ENCODE peak calls at places on chromosomes 3 and 15, in seven cellular contexts. L is body of pancreas; N is CD8-positive, alpha-beta memory T cell; C is fibroblast of mammary gland; Y is Right ventricle myocardium superior; F is cardiac fibroblast; J is cerebellar nuclear complex. E is an unnamed sample.

GRCh38 chr3:11060500-11061251 is 68.1 kb downstream of the SLC6A1 start:
- DNase-seq in N (peak; percentile 13), J (no peak), L (peak; percentile 69), F (peak; percentile 73), C (peak; percentile 65), Y (peak; percentile 77), E (peak; percentile 19)

GRCh38 chr3:155462672-155463071 is 169.2 kb upstream of the STRIT1 start:
- DNase-seq in J (no peak), Y (no peak), F (no peak), L (no peak), C (no peak), N (no peak), E (no peak)

GRCh38 chr15:75840659-75841058 is 2.6 kb upstream of the UBE2Q2 start:
- DNase-seq in F (peak; percentile 87), N (no peak), C (peak; percentile 81), J (no peak), Y (no peak), L (peak; percentile 31), E (no peak)

GRCh38 chr3:81998139-81998755 is 236.8 kb upstream of the GBE1 start:
- DNase-seq in L (peak; percentile 46), Y (no peak), J (no peak), F (peak; percentile 36), C (peak; percentile 12), N (no peak), E (no peak)

GRCh38 chr3:9373443-9373842 is 10.6 kb downstream of the THUMPD3 start:
- DNase-seq in C (no peak), L (no peak), N (no peak), Y (no peak), F (no peak), J (no peak), E (no peak)

GRCh38 chr3:187041362-187042061 is 97.8 kb downstream of the RPL39L start:
- DNase-seq in N (peak; percentile 59), F (peak; percentile 59), L (no peak), J (no peak), Y (no peak), C (no peak), E (no peak)

GRCh38 chr15:26157081-26157480 is 294.0 kb upstream of the ATP10A start:
- DNase-seq in F (no peak), J (no peak), N (no peak), L (no peak), Y (no peak), C (no peak), E (no peak)

GRCh38 chr15:58873267-58873666 is 60.2 kb downstream of the SLTM start:
- DNase-seq in L (no peak), F (peak; percentile 45), C (peak; percentile 93), J (no peak), N (no peak), Y (no peak), E (no peak)

GRCh38 chr3:127628788-127629456 is at the start of gene PODXL2:
- DNase-seq in F (peak; percentile 66), N (peak; percentile 32), Y (peak; percentile 62), C (peak; percentile 21), J (no peak), L (peak; percentile 60), E (no peak)

GRCh38 chr3:136042608-136043221 is 77.2 kb downstream of the PPP2R3A start:
- DNase-seq in J (no peak), F (peak; percentile 74), C (peak; percentile 74), Y (no peak), L (no peak), N (no peak), E (no peak)

GRCh38 chr3:57199895-57200297 is at the start of gene HESX1:
- DNase-seq in F (no peak), N (no peak), C (no peak), L (no peak), J (no peak), Y (no peak), E (no peak)

GRCh38 chr3:188319569-188319968 is 165.6 kb downstream of the LPP start:
- DNase-seq in J (no peak), L (no peak), Y (no peak), C (peak; percentile 57), F (no peak), N (no peak), E (no peak)

GRCh38 chr3:52650437-52650836 is 35.3 kb downstream of the PBRM1 start:
- DNase-seq in L (no peak), J (no peak), C (peak; percentile 6), F (no peak), Y (no peak), N (no peak), E (no peak)

GRCh38 chr3:14791343-14791945 is 27.3 kb upstream of the FGD5 start:
- DNase-seq in C (peak; percentile 38), L (peak; percentile 68), J (no peak), F (peak; percentile 57), N (peak; percentile 40), Y (peak; percentile 78), E (peak; percentile 43)

GRCh38 chr3:132134611-132135010 is 99.8 kb upstream of the CPNE4 start:
- DNase-seq in F (peak; percentile 79), J (no peak), L (no peak), Y (no peak), C (peak; percentile 92), N (no peak), E (no peak)

GRCh38 chr3:152650177-152650576 is 184.8 kb upstream of the P2RY1 start:
- DNase-seq in F (peak; percentile 30), N (no peak), Y (no peak), L (peak; percentile 35), C (no peak), J (no peak), E (no peak)

GRCh38 chr3:127710473-127710941 is 37.8 kb downstream of the ABTB1 start:
- DNase-seq in L (no peak), Y (no peak), N (no peak), J (no peak), F (no peak), C (peak; percentile 42), E (no peak)

GRCh38 chr3:138452491-138452890 is 18.1 kb downstream of the ESYT3 start:
- DNase-seq in C (peak; percentile 20), L (no peak), J (no peak), F (no peak), N (no peak), Y (no peak), E (no peak)

GRCh38 chr15:52256930-52257733 is 38.5 kb downstream of the MYO5C start:
- DNase-seq in Y (no peak), L (no peak), J (no peak), F (peak; percentile 46), N (no peak), C (peak; percentile 33), E (no peak)

GRCh38 chr3:17119198-17120072 is 234.7 kb downstream of the PLCL2 start:
- DNase-seq in F (no peak), J (no peak), Y (no peak), N (no peak), C (no peak), L (no peak), E (no peak)

GRCh38 chr3:143843607-143844006 is 4.7 kb downstream of the SLC9A9 start:
- DNase-seq in Y (no peak), J (no peak), N (no peak), C (no peak), F (no peak), L (no peak), E (no peak)

GRCh38 chr3:137764001-137764433 is at the start of gene SOX14:
- DNase-seq in C (no peak), L (peak; percentile 83), N (no peak), Y (peak; percentile 39), F (no peak), J (no peak), E (no peak)

GRCh38 chr3:81864273-81864672 is 102.8 kb upstream of the GBE1 start:
- DNase-seq in C (no peak), F (peak; percentile 47), N (no peak), J (no peak), Y (no peak), L (no peak), E (no peak)

GRCh38 chr3:63943678-63944077 is 31.5 kb upstream of the SCAANT1 start:
- DNase-seq in N (no peak), F (no peak), Y (no peak), J (no peak), C (no peak), L (no peak), E (no peak)

GRCh38 chr3:12755754-12756153 is 3.3 kb downstream of the TMEM40 start:
- DNase-seq in N (no peak), Y (no peak), J (no peak), F (no peak), L (no peak), C (no peak), E (no peak)

GRCh38 chr3:52265387-52265786 is 13.1 kb downstream of the WDR82 start:
- DNase-seq in N (no peak), F (no peak), Y (no peak), J (no peak), L (peak; percentile 17), C (no peak), E (no peak)

GRCh38 chr15:78715930-78716329 is 74.9 kb upstream of the CHRNB4 start:
- DNase-seq in F (peak; percentile 12), N (no peak), L (no peak), Y (no peak), J (no peak), C (peak; percentile 93), E (no peak)

GRCh38 chr3:83941990-83942710 is 1016.6 kb upstream of the CADM2 start:
- DNase-seq in J (no peak), C (no peak), L (no peak), F (no peak), Y (no peak), N (no peak), E (no peak)

GRCh38 chr3:192181151-192181550 is 546.2 kb downstream of the FGF12 start:
- DNase-seq in Y (no peak), F (no peak), C (no peak), J (no peak), L (no peak), N (no peak), E (no peak)

GRCh38 chr3:98553751-98554150 is 22.0 kb downstream of the GPR15 start:
- DNase-seq in L (no peak), J (no peak), C (no peak), N (no peak), Y (no peak), F (no peak), E (no peak)

GRCh38 chr3:189355481-189356201 is 183.9 kb downstream of the TPRG1 start:
- DNase-seq in Y (no peak), N (peak; percentile 71), F (peak; percentile 80), C (peak; percentile 44), L (no peak), J (no peak), E (peak; percentile 51)

GRCh38 chr3:58492385-58492970 is 582 bp downstream of the KCTD6 start:
- DNase-seq in L (peak; percentile 22), J (no peak), Y (no peak), N (peak; percentile 30), C (no peak), F (no peak), E (no peak)

GRCh38 chr15:100547961-100548360 is 19.2 kb upstream of the CERS3 start:
- DNase-seq in Y (no peak), C (no peak), N (no peak), F (no peak), J (no peak), L (no peak), E (no peak)

GRCh38 chr15:100922192-100923040 is 3.3 kb downstream of the LRRK1 start:
- DNase-seq in L (no peak), J (no peak), N (no peak), Y (no peak), C (no peak), F (no peak), E (no peak)

GRCh38 chr3:58039609-58040008 is 31.4 kb downstream of the FLNB start:
- DNase-seq in N (no peak), Y (no peak), L (no peak), J (no peak), C (no peak), F (no peak), E (no peak)

GRCh38 chr3:16510620-16511319 is 2.7 kb downstream of the RFTN1 start:
- DNase-seq in L (no peak), J (no peak), F (no peak), C (no peak), Y (no peak), N (no peak), E (no peak)

GRCh38 chr3:120498947-120499346 is 48.2 kb upstream of the FSTL1 start:
- DNase-seq in N (no peak), L (no peak), F (peak; percentile 96), J (no peak), Y (no peak), C (peak; percentile 99), E (no peak)

GRCh38 chr3:141050913-141051632 is at the start of gene SPSB4:
- DNase-seq in Y (peak; percentile 86), C (peak; percentile 37), F (peak; percentile 19), N (no peak), L (peak; percentile 92), J (no peak), E (no peak)

E was measured in CD4-positive, alpha-beta T cell.